ENCODE peak calls at places on chromosomes 2 and 18, in six cellular contexts. B, H, F, U, Y and L are unnamed samples.

GRCh38 chr2:37812414-37812813 is 112.7 kb upstream of the RMDN2 start:
- DNase-seq in B (no peak), F (no peak), U (no peak), Y (no peak), H (peak), L (no peak)

GRCh38 chr2:161415467-161416293 is 417 bp upstream of the TBR1 start:
- DNase-seq in Y (no peak), H (no peak), F (no peak), U (no peak), B (no peak), L (peak)

GRCh38 chr2:209340522-209340921 is 83.3 kb upstream of the MAP2 start:
- DNase-seq in H (no peak), F (no peak), Y (no peak), B (no peak), U (no peak), L (no peak)

GRCh38 chr2:75571730-75572430 is 11.1 kb upstream of the EVA1A start:
- DNase-seq in U (no peak), B (peak), H (no peak), F (no peak), Y (no peak), L (no peak)

GRCh38 chr2:105502625-105503334 is 103.9 kb upstream of the FHL2 start:
- DNase-seq in H (peak), U (no peak), B (no peak), F (no peak), Y (no peak), L (no peak)

GRCh38 chr2:73202156-73203054 is at the start of gene NOTO:
- DNase-seq in B (no peak), Y (peak), F (no peak), H (no peak), U (no peak), L (peak)

GRCh38 chr2:112493858-112494648 is 12.1 kb downstream of the TTL start:
- DNase-seq in F (peak), B (peak), H (peak), Y (no peak), U (no peak), L (no peak)

GRCh38 chr18:48665654-48666053 is 126.8 kb downstream of the CTIF start:
- DNase-seq in U (no peak), Y (no peak), F (no peak), H (no peak), B (no peak), L (no peak)

GRCh38 chr2:43605851-43606250 is 10.0 kb upstream of the THADA start:
- DNase-seq in H (no peak), B (peak), F (peak), U (no peak), Y (no peak), L (no peak)

GRCh38 chr18:62976227-62976626 is 260.9 kb downstream of the PHLPP1 start:
- DNase-seq in U (no peak), F (no peak), H (no peak), Y (no peak), B (no peak), L (no peak)

GRCh38 chr2:217937446-217937845 is 65.3 kb downstream of the TNS1 start:
- DNase-seq in U (no peak), B (no peak), F (no peak), H (no peak), Y (no peak), L (no peak)

GRCh38 chr2:109129921-109130725 is 1.1 kb downstream of the SH3RF3 start:
- DNase-seq in Y (no peak), F (no peak), B (peak), H (peak), U (no peak), L (no peak)

GRCh38 chr2:135144343-135144742 is 92.3 kb downstream of the RAB3GAP1 start:
- DNase-seq in U (no peak), H (peak), B (no peak), F (no peak), Y (no peak), L (no peak)

GRCh38 chr2:232556426-232556825 is 5.9 kb downstream of the EIF4E2 start:
- DNase-seq in B (no peak), H (no peak), F (no peak), U (no peak), Y (no peak), L (no peak)

GRCh38 chr2:74099271-74099670 is 48.4 kb downstream of the BOLA3 start:
- DNase-seq in H (no peak), U (no peak), Y (no peak), B (no peak), F (no peak), L (no peak)

GRCh38 chr2:40455661-40456060 is 3.8 kb upstream of the SLC8A1 start:
- DNase-seq in Y (no peak), F (no peak), H (no peak), U (no peak), B (peak), L (no peak)

GRCh38 chr2:42054657-42055430 is 7.0 kb downstream of the PKDCC start:
- DNase-seq in H (no peak), B (no peak), F (no peak), U (no peak), Y (peak), L (no peak)

GRCh38 chr2:195450537-195451113 is 206.4 kb upstream of the SLC39A10 start:
- DNase-seq in U (no peak), Y (no peak), F (no peak), H (no peak), B (no peak), L (no peak)

GRCh38 chr2:215826838-215827441 is 186.4 kb downstream of the MREG start:
- DNase-seq in Y (no peak), H (no peak), B (peak), U (no peak), F (no peak), L (no peak)

GRCh38 chr18:59744271-59744721 is 47.1 kb upstream of the CCBE1 start:
- DNase-seq in Y (no peak), B (peak), H (peak), U (no peak), F (peak), L (no peak)

GRCh38 chr2:181672255-181673008 is 7.9 kb downstream of the NEUROD1 start:
- DNase-seq in B (no peak), H (no peak), U (no peak), F (no peak), Y (no peak), L (no peak)

GRCh38 chr2:3642521-3643215 is 15.3 kb upstream of the ALLC start:
- DNase-seq in Y (no peak), F (no peak), U (no peak), B (no peak), H (no peak), L (no peak)

GRCh38 chr2:52474091-52474490 is 1293.5 kb upstream of the CHAC2 start:
- DNase-seq in U (no peak), B (no peak), H (no peak), F (no peak), Y (no peak), L (no peak)

GRCh38 chr18:44826418-44827259 is 146.0 kb downstream of the SETBP1 start:
- DNase-seq in B (peak), F (peak), H (peak), Y (no peak), U (no peak), L (no peak)

GRCh38 chr2:71548589-71549485 is 95.5 kb downstream of the DYSF start:
- DNase-seq in B (peak), U (no peak), Y (peak), H (peak), F (peak), L (peak)

GRCh38 chr18:23207994-23208393 is 72.7 kb downstream of the CABLES1 start:
- DNase-seq in H (no peak), F (no peak), U (no peak), Y (no peak), B (no peak), L (no peak)

GRCh38 chr18:23209031-23209430 is 73.7 kb downstream of the CABLES1 start:
- DNase-seq in Y (no peak), U (no peak), H (peak), F (no peak), B (peak), L (no peak)

GRCh38 chr18:23208600-23208999 is 73.3 kb downstream of the CABLES1 start:
- DNase-seq in Y (no peak), F (no peak), B (no peak), H (no peak), U (no peak), L (no peak)

GRCh38 chr18:23205980-23206379 is 70.7 kb downstream of the CABLES1 start:
- DNase-seq in Y (no peak), H (no peak), U (no peak), F (no peak), B (no peak), L (no peak)

GRCh38 chr18:23207191-23207955 is 72.1 kb downstream of the CABLES1 start:
- DNase-seq in U (no peak), Y (no peak), H (no peak), B (peak), F (no peak), L (no peak)
- TF ChIP-seq CTCF in U (peak), Y (peak), H (peak), B (peak), F (no peak), L (peak)

DNA sequence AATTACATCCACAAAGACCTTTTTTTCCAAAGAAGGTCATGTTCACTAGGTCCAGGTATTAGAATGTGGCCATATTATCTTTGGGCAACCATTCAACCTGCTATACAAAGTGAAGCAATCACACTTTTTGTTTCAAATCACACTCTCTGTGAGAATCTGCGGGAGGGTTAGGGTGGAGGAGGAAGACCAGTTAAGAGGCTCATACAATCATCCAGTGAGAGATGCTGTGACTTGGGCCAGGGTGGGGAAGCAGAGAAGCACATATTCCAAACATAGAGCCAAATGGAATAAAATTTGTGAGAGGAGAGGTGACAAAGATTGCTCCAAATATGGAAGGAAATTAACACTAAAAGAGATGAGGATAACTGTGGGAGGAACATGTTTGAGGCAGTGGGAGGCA is 351.6 kb downstream of the CYRIA start:
- DNase-seq in U (no peak), F (no peak), B (no peak), H (no peak), Y (no peak), L (no peak)
- TF ChIP-seq CTCF in U (no peak), F (no peak), B (no peak), H (no peak), Y (no peak), L (no peak)

DNA sequence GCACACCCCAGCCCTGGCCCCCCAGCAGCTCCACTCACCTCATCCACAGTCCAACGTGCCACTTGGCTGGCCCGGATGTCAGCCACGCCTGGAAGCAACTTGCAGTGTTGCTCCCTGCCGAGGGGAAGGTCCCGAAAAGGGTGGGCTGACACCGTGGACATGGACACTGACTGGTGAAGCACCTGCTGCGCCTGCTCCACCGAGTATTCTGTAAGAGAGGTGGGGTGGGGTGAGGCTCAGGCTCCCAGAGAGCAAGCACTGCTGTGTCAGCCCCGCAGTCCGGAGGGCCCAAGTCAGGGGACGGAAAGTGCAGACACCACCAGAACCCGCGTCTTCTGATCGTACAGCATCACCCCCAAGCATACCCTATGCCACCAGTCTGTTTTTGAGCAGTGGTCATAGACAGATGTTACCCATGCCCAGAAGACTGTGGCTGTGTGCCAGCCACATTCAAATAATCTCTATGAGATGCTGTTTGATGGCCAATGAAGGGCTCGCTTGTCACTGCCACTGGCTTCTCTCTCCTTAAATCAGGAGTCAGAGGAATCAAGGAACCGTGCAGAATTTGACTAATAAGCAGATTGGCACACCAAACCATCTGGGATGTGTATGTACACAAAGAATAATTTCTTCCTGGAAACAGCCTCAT is 74.2 kb upstream of the TMEM200C start:
- DNase-seq in B (no peak), H (no peak), Y (no peak), U (no peak), F (no peak), L (no peak)
- TF ChIP-seq CTCF in B (no peak), H (no peak), Y (no peak), U (no peak), F (no peak), L (no peak)

GRCh38 chr18:13216092-13216582 is 2.4 kb upstream of the LDLRAD4 start:
- DNase-seq in F (peak), H (peak), Y (peak), U (no peak), B (peak), L (peak)

GRCh38 chr18:13217971-13218375 is 587 bp upstream of the LDLRAD4 start:
- DNase-seq in Y (peak), U (no peak), F (no peak), B (no peak), H (no peak), L (peak)

GRCh38 chr18:13218376-13219011 is at the start of gene LDLRAD4:
- DNase-seq in F (no peak), H (no peak), Y (no peak), U (no peak), B (no peak), L (peak)

GRCh38 chr18:13217466-13217961 is 1.0 kb upstream of the LDLRAD4 start:
- DNase-seq in H (peak), U (no peak), B (peak), F (peak), Y (peak), L (peak)

DNA sequence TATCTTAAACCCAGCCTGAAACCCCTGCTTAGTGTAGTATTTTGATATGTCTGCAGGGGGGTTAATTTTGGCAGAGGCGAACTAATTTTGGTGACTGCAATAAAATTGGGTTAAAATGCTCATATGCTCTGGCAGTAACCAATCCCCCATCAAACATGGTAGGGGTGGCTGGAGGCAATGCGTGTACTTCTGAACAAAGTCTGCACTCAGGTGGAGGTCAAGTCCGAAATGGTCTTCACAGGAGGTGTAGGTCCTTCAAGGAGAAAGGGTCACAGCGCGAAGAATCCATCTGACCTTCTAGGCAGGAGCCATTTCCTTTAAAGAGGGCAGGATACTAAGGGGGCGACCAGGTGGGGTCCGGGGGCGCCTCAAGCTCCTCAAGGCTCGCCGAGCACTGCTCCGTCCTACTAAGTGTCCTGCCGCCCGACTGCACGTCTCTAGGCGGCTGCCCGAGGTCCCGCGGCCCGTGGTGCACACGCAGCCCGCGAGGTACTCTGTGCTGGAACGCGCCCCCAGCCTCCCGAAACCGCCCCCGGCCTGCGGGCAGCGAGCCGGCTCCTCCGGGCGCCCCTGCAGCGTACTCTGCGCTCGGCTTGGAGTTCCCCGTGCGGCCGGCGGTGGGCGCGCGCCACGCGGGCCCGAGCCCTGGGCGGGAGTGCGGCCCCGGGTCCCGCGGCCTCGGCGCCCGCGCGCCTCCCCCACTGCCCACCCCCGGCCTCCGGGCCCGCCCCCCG is 1.7 kb upstream of the LDLRAD4 start:
- DNase-seq in F (no peak), U (no peak), Y (peak), H (no peak), B (no peak), L (peak)
- TF ChIP-seq CTCF in F (no peak), U (peak), Y (no peak), H (no peak), B (no peak), L (peak)

GRCh38 chr2:45728458-45728942 is 77.0 kb downstream of the PRKCE start:
- DNase-seq in F (no peak), B (no peak), U (peak), Y (no peak), H (no peak), L (no peak)

GRCh38 chr2:45732436-45732835 is 81.0 kb downstream of the PRKCE start:
- DNase-seq in H (no peak), Y (no peak), U (no peak), F (no peak), B (no peak), L (no peak)

GRCh38 chr2:45731146-45731545 is 79.7 kb downstream of the PRKCE start:
- DNase-seq in Y (no peak), B (peak), F (no peak), H (no peak), U (no peak), L (no peak)

GRCh38 chr2:45732946-45733345 is 81.5 kb downstream of the PRKCE start:
- DNase-seq in B (no peak), F (no peak), Y (no peak), U (no peak), H (no peak), L (no peak)

GRCh38 chr2:45729753-45730512 is 78.5 kb downstream of the PRKCE start:
- DNase-seq in H (no peak), Y (no peak), U (peak), F (no peak), B (no peak), L (no peak)
- TF ChIP-seq CTCF in H (no peak), Y (no peak), U (peak), F (no peak), B (no peak), L (peak)